ENCODE peak calls at places on chromosomes 2 and 18, in seven cellular contexts. T is endothelial cell of umbilical vein, B is upper lobe of left lung, P is GM23338, E is sigmoid colon, I is breast epithelium, C is transverse colon. Z is an unnamed sample.

GRCh38 chr2:152523091-152523490 is 188.1 kb downstream of the FMNL2 start:
- DNase-seq in T (peak), B (no peak), P (no peak), E (no peak), I (no peak), C (no peak), Z (no peak)

GRCh38 chr2:27209621-27210401 is 2.0 kb upstream of the ATRAID start:
- DNase-seq in T (no peak), B (no peak), P (no peak), E (peak), I (no peak), C (peak), Z (no peak)

GRCh38 chr2:41966431-41966893 is 81.4 kb upstream of the PKDCC start:
- DNase-seq in T (peak), B (peak), P (no peak), E (peak), I (peak), C (peak), Z (peak)

GRCh38 chr2:120720746-120721145 is 14.9 kb upstream of the GLI2 start:
- DNase-seq in T (no peak), B (no peak), P (no peak), E (no peak), I (no peak), C (no peak), Z (no peak)

GRCh38 chr2:222904557-222905258 is 43.9 kb downstream of the ACSL3 start:
- DNase-seq in T (no peak), B (no peak), P (no peak), E (no peak), I (no peak), C (no peak), Z (no peak)

GRCh38 chr2:46400041-46400440 is 79.3 kb upstream of the TMEM247 start:
- DNase-seq in T (no peak), B (no peak), P (no peak), E (no peak), I (no peak), C (no peak), Z (no peak)

GRCh38 chr2:230870544-230871360 is 6.0 kb downstream of the ITM2C start:
- DNase-seq in T (no peak), B (peak), P (no peak), E (no peak), I (no peak), C (peak), Z (no peak)

GRCh38 chr2:121529439-121530209 is 1.1 kb upstream of the RNU4ATAC start:
- DNase-seq in T (no peak), B (no peak), P (peak), E (peak), I (peak), C (peak), Z (no peak)

GRCh38 chr2:199882667-199883066 is 28.4 kb upstream of the C2orf69 start:
- DNase-seq in T (no peak), B (no peak), P (no peak), E (no peak), I (no peak), C (no peak), Z (no peak)

GRCh38 chr2:134676960-134677359 is 41.8 kb downstream of the TMEM163 start:
- DNase-seq in T (no peak), B (no peak), P (no peak), E (no peak), I (no peak), C (no peak), Z (no peak)

GRCh38 chr2:144460981-144461766 is 58.7 kb downstream of the ZEB2 start:
- DNase-seq in T (no peak), B (no peak), P (no peak), E (no peak), I (no peak), C (peak), Z (no peak)

GRCh38 chr2:159995038-159995437 is 67.4 kb downstream of the PLA2R1 start:
- DNase-seq in T (no peak), B (no peak), P (no peak), E (no peak), I (no peak), C (no peak), Z (no peak)

GRCh38 chr2:62194558-62195420 is 1.1 kb upstream of the B3GNT2 start:
- DNase-seq in T (no peak), B (peak), P (peak), E (no peak), I (no peak), C (peak), Z (no peak)

GRCh38 chr2:229270551-229271410 is at the start of gene PID1:
- DNase-seq in T (no peak), B (peak), P (peak), E (peak), I (no peak), C (peak), Z (no peak)

GRCh38 chr18:79493211-79493800 is 97.6 kb downstream of the NFATC1 start:
- DNase-seq in T (no peak), B (peak), P (no peak), E (peak), I (no peak), C (no peak), Z (no peak)

GRCh38 chr2:174058022-174058421 is 92.8 kb upstream of the SP3 start:
- DNase-seq in T (no peak), B (no peak), P (no peak), E (no peak), I (no peak), C (no peak), Z (no peak)

GRCh38 chr2:96881349-96882195 is 11.7 kb upstream of the SEMA4C start:
- DNase-seq in T (no peak), B (no peak), P (peak), E (no peak), I (no peak), C (no peak), Z (no peak)

GRCh38 chr2:63301481-63301880 is 250.9 kb downstream of the OTX1 start:
- DNase-seq in T (no peak), B (no peak), P (peak), E (no peak), I (no peak), C (no peak), Z (no peak)

GRCh38 chr2:137206064-137206463 is 440.7 kb downstream of the THSD7B start:
- DNase-seq in T (no peak), B (no peak), P (no peak), E (no peak), I (no peak), C (no peak), Z (no peak)

GRCh38 chr2:145190031-145190703 is 670.2 kb upstream of the ZEB2 start:
- DNase-seq in T (peak), B (no peak), P (no peak), E (no peak), I (no peak), C (no peak), Z (no peak)

GRCh38 chr2:138071720-138072719 is 107.7 kb downstream of the HNMT start:
- DNase-seq in T (no peak), B (no peak), P (no peak), E (no peak), I (peak), C (no peak), Z (no peak)

GRCh38 chr2:234954551-234954992 is 2.8 kb downstream of the SH3BP4 start:
- DNase-seq in T (peak), B (no peak), P (peak), E (peak), I (peak), C (no peak), Z (no peak)

GRCh38 chr2:195612515-195613495 is 44.2 kb upstream of the SLC39A10 start:
- DNase-seq in T (peak), B (no peak), P (peak), E (no peak), I (peak), C (no peak), Z (no peak)

GRCh38 chr2:69164379-69164778 is 151.4 kb downstream of the ANTXR1 start:
- DNase-seq in T (peak), B (no peak), P (no peak), E (no peak), I (no peak), C (no peak), Z (no peak)

GRCh38 chr2:9247177-9247576 is 40.6 kb downstream of the ASAP2 start:
- DNase-seq in T (no peak), B (no peak), P (no peak), E (no peak), I (no peak), C (no peak), Z (no peak)

GRCh38 chr2:232102380-232102779 is 140.9 kb downstream of the DIS3L2 start:
- DNase-seq in T (no peak), B (no peak), P (no peak), E (no peak), I (no peak), C (no peak), Z (no peak)

GRCh38 chr18:36798738-36799473 is 29.9 kb downstream of the TPGS2 start:
- DNase-seq in T (no peak), B (no peak), P (peak), E (no peak), I (no peak), C (no peak), Z (no peak)

DNA sequence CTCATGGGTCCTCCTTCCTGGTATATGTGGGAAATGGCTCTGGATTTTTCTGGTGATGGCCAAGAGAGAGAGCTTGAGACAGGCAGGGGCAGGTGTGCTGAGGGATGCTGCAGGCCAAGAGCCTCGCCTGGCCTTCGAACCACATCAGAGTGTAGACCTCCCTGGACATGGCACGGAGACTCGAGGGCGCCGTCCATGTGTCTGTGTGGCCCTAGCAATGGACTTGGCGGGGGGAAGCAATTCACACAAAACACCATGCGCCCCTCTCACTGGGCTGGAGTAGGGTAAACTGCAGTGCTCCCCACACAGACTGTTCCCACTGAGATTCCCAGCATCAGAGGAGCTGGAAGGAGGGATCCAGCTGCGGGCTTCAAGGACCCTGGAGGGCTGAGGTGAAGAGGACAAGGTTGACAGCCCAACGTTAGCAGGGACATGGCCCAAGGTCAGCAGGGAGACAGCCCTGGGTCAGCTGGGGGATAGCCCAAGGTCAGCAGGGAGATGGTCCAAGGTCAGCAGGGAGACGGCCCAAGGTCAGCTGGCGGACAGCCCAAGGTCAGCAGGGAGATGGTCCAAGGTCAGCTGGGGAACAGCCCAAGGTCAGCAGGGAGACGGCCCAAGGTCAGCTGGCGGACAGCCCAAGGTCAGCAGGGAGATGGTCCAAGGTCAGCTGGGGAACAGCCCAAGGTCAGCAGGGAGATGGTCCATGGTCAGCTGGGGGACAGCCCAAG is 75.4 kb upstream of the HDAC4 start:
- DNase-seq in T (no peak), B (no peak), P (no peak), E (no peak), I (no peak), C (no peak), Z (no peak)
- TF ChIP-seq POLR2AphosphoS5 in T (no peak), B (no peak), P (no peak), E (no peak), I (no peak), C (no peak), Z (no peak)

DNA sequence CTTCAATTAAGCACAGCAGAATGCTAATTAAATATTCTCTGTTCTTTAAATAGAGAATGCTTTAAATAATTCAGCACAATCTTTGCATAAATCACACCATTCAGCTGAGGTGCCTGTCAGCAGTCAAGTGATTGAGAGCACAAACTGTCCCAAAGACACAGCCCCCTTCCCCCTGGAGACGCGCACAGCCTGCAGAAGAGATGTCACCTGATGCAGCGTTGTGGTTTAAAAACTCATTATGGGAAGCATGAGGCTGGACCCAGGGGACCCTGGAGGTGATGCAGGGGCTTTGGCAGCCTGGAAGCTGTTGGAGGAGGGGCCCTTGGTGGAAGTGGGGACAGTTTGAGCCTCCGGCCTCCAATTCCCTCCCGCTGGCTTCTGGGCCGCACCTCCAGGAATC is 98.2 kb downstream of the RTP5 start:
- DNase-seq in T (no peak), B (no peak), P (no peak), E (peak), I (no peak), C (no peak), Z (no peak)
- TF ChIP-seq POLR2AphosphoS5 in T (no peak), B (no peak), P (no peak), E (no peak), I (no peak), C (no peak), Z (no peak)

GRCh38 chr18:50273203-50274043 is 7.1 kb upstream of the CFAP53 start:
- DNase-seq in T (no peak), B (peak), P (no peak), E (no peak), I (no peak), C (no peak), Z (no peak)
- TF ChIP-seq POLR2AphosphoS5 in T (no peak), B (no peak), P (no peak), E (no peak), I (no peak), C (no peak), Z (no peak)

GRCh38 chr18:62403125-62403524 is 78.0 kb downstream of the TNFRSF11A start:
- DNase-seq in T (no peak), B (no peak), P (no peak), E (no peak), I (no peak), C (peak), Z (no peak)

GRCh38 chr18:62407660-62408059 is 82.5 kb downstream of the TNFRSF11A start:
- DNase-seq in T (no peak), B (no peak), P (no peak), E (no peak), I (no peak), C (no peak), Z (no peak)

GRCh38 chr18:62400916-62401315 is 75.8 kb downstream of the TNFRSF11A start:
- DNase-seq in T (no peak), B (no peak), P (no peak), E (no peak), I (no peak), C (no peak), Z (no peak)

GRCh38 chr18:62402342-62402948 is 77.3 kb downstream of the TNFRSF11A start:
- DNase-seq in T (no peak), B (no peak), P (no peak), E (no peak), I (no peak), C (no peak), Z (no peak)

DNA sequence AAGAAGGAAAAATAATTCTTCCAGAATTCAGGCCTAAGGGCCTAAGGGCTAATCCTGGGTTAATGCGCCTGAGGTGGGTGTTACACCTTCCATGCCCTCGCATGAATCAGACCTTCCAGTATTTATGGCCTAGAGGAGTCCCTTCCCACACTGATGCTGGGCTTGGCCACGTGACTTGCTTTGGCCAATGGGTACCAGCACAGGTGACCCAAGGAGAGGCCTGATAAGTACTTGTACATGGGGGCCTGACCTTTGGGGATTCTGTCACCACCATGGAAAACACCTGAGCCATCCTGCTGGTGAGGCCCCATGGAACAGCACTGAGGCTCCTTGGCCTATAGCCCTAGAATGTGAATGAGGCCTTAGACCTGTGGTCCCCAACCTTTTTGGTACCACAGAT is 79.8 kb downstream of the TNFRSF11A start:
- DNase-seq in T (no peak), B (no peak), P (no peak), E (no peak), I (no peak), C (no peak), Z (no peak)
- TF ChIP-seq POLR2AphosphoS5 in T (no peak), B (no peak), P (no peak), E (no peak), I (no peak), C (no peak), Z (no peak)

GRCh38 chr2:85922210-85922609 is 33.4 kb upstream of the ST3GAL5 start:
- DNase-seq in T (no peak), B (no peak), P (no peak), E (no peak), I (no peak), C (no peak), Z (no peak)
- TF ChIP-seq POLR2AphosphoS5 in T (no peak), B (no peak), P (no peak), E (no peak), I (no peak), C (peak), Z (no peak)